ENCODE peak calls at places on chromosomes 11 and 22, in five cellular contexts. P is ACHN; T is uterus; Y is heart right ventricle; G is CD4-positive, alpha-beta T cell. M is an unnamed sample.

GRCh38 chr11:128902515-128903066 is 11.4 kb downstream of the KCNJ5 start:
- DNase-seq in Y (no peak), P (no peak), G (no peak), T (no peak), M (no peak)

GRCh38 chr11:72014761-72015320 is 16.1 kb downstream of the IL18BP start:
- DNase-seq in Y (no peak), P (no peak), T (no peak), G (no peak), M (no peak)

GRCh38 chr11:93024376-93024775 is 54.9 kb downstream of the MTNR1B start:
- DNase-seq in T (no peak), Y (no peak), P (peak; percentile 66), G (no peak), M (no peak)

GRCh38 chr11:125261471-125262087 is 97.0 kb downstream of the PKNOX2 start:
- DNase-seq in P (no peak), Y (no peak), G (no peak), T (no peak), M (no peak)

GRCh38 chr11:13944016-13944415 is 18.5 kb upstream of the SPON1 start:
- DNase-seq in T (no peak), Y (no peak), P (no peak), G (no peak), M (no peak)

GRCh38 chr22:44473580-44473979 is 24.5 kb downstream of the RTL6 start:
- DNase-seq in P (no peak), G (no peak), Y (no peak), T (no peak), M (no peak)

GRCh38 chr11:108516125-108516524 is 17.9 kb upstream of the POGLUT3 start:
- DNase-seq in P (no peak), Y (no peak), T (no peak), G (no peak), M (no peak)

GRCh38 chr11:119790476-119790875 is 61.5 kb upstream of the NECTIN1 start:
- DNase-seq in Y (no peak), P (no peak), T (no peak), G (no peak), M (no peak)

GRCh38 chr22:26648011-26648497 is 9.3 kb upstream of the MIAT start:
- DNase-seq in T (no peak), G (no peak), P (no peak), Y (no peak), M (peak; percentile 36)

GRCh38 chr11:102467080-102467708 is 14.6 kb upstream of the TMEM123 start:
- DNase-seq in G (no peak), Y (no peak), T (no peak), P (no peak), M (no peak)

GRCh38 chr11:122938557-122938956 is 43.1 kb downstream of the BSX start:
- DNase-seq in P (no peak), G (no peak), T (no peak), Y (no peak), M (no peak)

GRCh38 chr11:63375434-63375833 is 5.8 kb downstream of the SLC22A9 start:
- DNase-seq in T (no peak), Y (no peak), G (no peak), P (no peak), M (no peak)

GRCh38 chr11:76791861-76792260 is 8.7 kb downstream of the TSKU start:
- DNase-seq in Y (no peak), P (no peak), G (no peak), T (peak; percentile 48), M (no peak)

GRCh38 chr11:45798793-45799441 is 6.0 kb upstream of the SLC35C1 start:
- DNase-seq in G (no peak), Y (no peak), T (no peak), P (no peak), M (no peak)

GRCh38 chr22:48253136-48253535 is 1490.7 kb downstream of the TBC1D22A start:
- DNase-seq in Y (no peak), G (no peak), P (no peak), T (no peak), M (no peak)

GRCh38 chr11:19951558-19952083 is 208.7 kb downstream of the DBX1 start:
- DNase-seq in Y (no peak), G (no peak), T (no peak), P (peak; percentile 68), M (no peak)

GRCh38 chr11:12029738-12030363 is 21.4 kb upstream of the DKK3 start:
- DNase-seq in T (no peak), G (no peak), P (peak; percentile 64), Y (no peak), M (no peak)

GRCh38 chr11:65426839-65427690 is 4.5 kb downstream of the NEAT1 start:
- DNase-seq in G (peak; percentile 37), Y (no peak), P (peak; percentile 70), T (no peak), M (no peak)

GRCh38 chr11:1899100-1899499 is 7.4 kb upstream of the PRR33 start:
- DNase-seq in Y (no peak), T (no peak), G (no peak), P (no peak), M (no peak)

GRCh38 chr11:313787-314547 is at the start of gene IFITM1:
- DNase-seq in G (peak; percentile 52), Y (peak; percentile 22), T (no peak), P (no peak), M (peak; percentile 74)

GRCh38 chr11:119048644-119049043 is 8.4 kb downstream of the HYOU1 start:
- DNase-seq in G (no peak), Y (no peak), P (no peak), T (no peak), M (no peak)

GRCh38 chr11:44789466-44789865 is 62.7 kb downstream of the TSPAN18 start:
- DNase-seq in P (no peak), T (no peak), G (no peak), Y (no peak), M (no peak)

GRCh38 chr11:62439785-62440602 is 21.2 kb downstream of the SCGB1A1 start:
- DNase-seq in Y (peak; percentile 31), G (no peak), T (peak; percentile 78), P (no peak), M (no peak)

GRCh38 chr11:44267366-44268072 is 42.4 kb downstream of the ALX4 start:
- DNase-seq in Y (no peak), T (no peak), G (no peak), P (no peak), M (no peak)

GRCh38 chr22:37740455-37741311 is 43.8 kb downstream of the TRIOBP start:
- DNase-seq in P (no peak), G (no peak), T (no peak), Y (no peak), M (no peak)

M was measured in activated T-helper 2 cell treated with anti-CD3 and anti-CD28 coated beads, Interferon-gamma antibody, Interleukin-2, Interleukin-4, amounts not matched to agents 10 μg/mL and 5 μg/mL and 100 μg/mL, durations not matched to agents 14 hours and 24 hours and 36 hours.